ENCODE peak calls at places on chromosome 19, in four cellular contexts. One of them, this sample, is unnamed.

GRCh38 chr19:9406798-9407352 is 28.5 kb downstream of the ZNF266 start:
- DNase-seq in EL: peak; percentile 90
- DNase-seq in memory B cell: peak; percentile 14
- DNase-seq in naive thymus-derived CD8-positive, alpha-beta T cell: peak; percentile 31
- DNase-seq in this sample: peak; percentile 93

GRCh38 chr19:38265213-38265861 is 964 bp downstream of the SPINT2 start:
- DNase-seq in memory B cell: no peak
- DNase-seq in naive thymus-derived CD8-positive, alpha-beta T cell: peak; percentile 43
- DNase-seq in EL: no peak
- DNase-seq in this sample: no peak

GRCh38 chr19:42132851-42133528 is 744 bp upstream of the POU2F2 start:
- DNase-seq in naive thymus-derived CD8-positive, alpha-beta T cell: peak; percentile 89
- DNase-seq in EL: peak; percentile 61
- DNase-seq in memory B cell: peak; percentile 98
- DNase-seq in this sample: peak; percentile 80

GRCh38 chr19:2804156-2805004 is 15.3 kb upstream of the ZNF554 start:
- DNase-seq in EL: no peak
- DNase-seq in memory B cell: no peak
- DNase-seq in naive thymus-derived CD8-positive, alpha-beta T cell: no peak
- DNase-seq in this sample: no peak

GRCh38 chr19:55437410-55437809 is 5.7 kb downstream of the SHISA7 start:
- DNase-seq in naive thymus-derived CD8-positive, alpha-beta T cell: no peak
- DNase-seq in memory B cell: no peak
- DNase-seq in EL: peak; percentile 59
- DNase-seq in this sample: peak; percentile 75

GRCh38 chr19:51094696-51095279 is 12.1 kb upstream of the KLK14 start:
- DNase-seq in memory B cell: peak; percentile 30
- DNase-seq in naive thymus-derived CD8-positive, alpha-beta T cell: no peak
- DNase-seq in EL: peak; percentile 9
- DNase-seq in this sample: peak; percentile 51

GRCh38 chr19:41409288-41409687 is 11.7 kb downstream of the BCKDHA start:
- DNase-seq in EL: peak; percentile 42
- DNase-seq in naive thymus-derived CD8-positive, alpha-beta T cell: no peak
- DNase-seq in memory B cell: no peak
- DNase-seq in this sample: no peak

GRCh38 chr19:58553799-58554493 is 959 bp downstream of the CHMP2A start:
- DNase-seq in naive thymus-derived CD8-positive, alpha-beta T cell: no peak
- DNase-seq in memory B cell: peak; percentile 10
- DNase-seq in EL: no peak
- DNase-seq in this sample: no peak

GRCh38 chr19:3452456-3453068 is 27.8 kb downstream of the SMIM24 start:
- DNase-seq in naive thymus-derived CD8-positive, alpha-beta T cell: no peak
- DNase-seq in memory B cell: no peak
- DNase-seq in EL: no peak
- DNase-seq in this sample: no peak

GRCh38 chr19:48419158-48419920 is 25.9 kb downstream of the GRIN2D start:
- DNase-seq in memory B cell: peak; percentile 64
- DNase-seq in EL: peak; percentile 38
- DNase-seq in naive thymus-derived CD8-positive, alpha-beta T cell: peak; percentile 65
- DNase-seq in this sample: peak; percentile 45

GRCh38 chr19:45202637-45203036 is 24.1 kb downstream of the BLOC1S3 start:
- DNase-seq in naive thymus-derived CD8-positive, alpha-beta T cell: no peak
- DNase-seq in memory B cell: no peak
- DNase-seq in EL: no peak
- DNase-seq in this sample: no peak

GRCh38 chr19:51127032-51127431 is 2.3 kb downstream of the SIGLEC9 start:
- DNase-seq in naive thymus-derived CD8-positive, alpha-beta T cell: no peak
- DNase-seq in EL: no peak
- DNase-seq in memory B cell: no peak
- DNase-seq in this sample: no peak

GRCh38 chr19:6023085-6023682 is 45.2 kb upstream of the RANBP3 start:
- DNase-seq in EL: peak; percentile 68
- DNase-seq in memory B cell: no peak
- DNase-seq in naive thymus-derived CD8-positive, alpha-beta T cell: no peak
- DNase-seq in this sample: peak; percentile 45

GRCh38 chr19:34502582-34503545 is 21.3 kb downstream of the WTIP start:
- DNase-seq in naive thymus-derived CD8-positive, alpha-beta T cell: no peak
- DNase-seq in EL: no peak
- DNase-seq in memory B cell: no peak
- DNase-seq in this sample: peak; percentile 7

GRCh38 chr19:40312533-40312932 is 27.4 kb upstream of the AKT2 start:
- DNase-seq in EL: no peak
- DNase-seq in naive thymus-derived CD8-positive, alpha-beta T cell: no peak
- DNase-seq in memory B cell: no peak
- DNase-seq in this sample: no peak

GRCh38 chr19:33395561-33396550 is 22.3 kb downstream of the CEBPG start:
- DNase-seq in EL: peak; percentile 67
- DNase-seq in memory B cell: no peak
- DNase-seq in naive thymus-derived CD8-positive, alpha-beta T cell: no peak
- DNase-seq in this sample: no peak

GRCh38 chr19:15025237-15025636 is 24.0 kb upstream of the CASP14 start:
- DNase-seq in memory B cell: no peak
- DNase-seq in EL: no peak
- DNase-seq in naive thymus-derived CD8-positive, alpha-beta T cell: no peak
- DNase-seq in this sample: no peak

GRCh38 chr19:14411161-14411560 is 8.0 kb downstream of the DDX39A start:
- DNase-seq in naive thymus-derived CD8-positive, alpha-beta T cell: no peak
- DNase-seq in memory B cell: no peak
- DNase-seq in EL: no peak
- DNase-seq in this sample: no peak

GRCh38 chr19:19606021-19606420 is 12.5 kb downstream of the PBX4 start:
- DNase-seq in memory B cell: no peak
- DNase-seq in naive thymus-derived CD8-positive, alpha-beta T cell: peak; percentile 44
- DNase-seq in EL: no peak
- DNase-seq in this sample: no peak

GRCh38 chr19:39314016-39314728 is 6.5 kb downstream of the LRFN1 start:
- DNase-seq in naive thymus-derived CD8-positive, alpha-beta T cell: no peak
- DNase-seq in memory B cell: no peak
- DNase-seq in EL: no peak
- DNase-seq in this sample: no peak

GRCh38 chr19:44640518-44640917 is 3.2 kb upstream of the PVR start:
- DNase-seq in naive thymus-derived CD8-positive, alpha-beta T cell: no peak
- DNase-seq in EL: peak; percentile 59
- DNase-seq in memory B cell: no peak
- DNase-seq in this sample: peak; percentile 45

GRCh38 chr19:58055483-58055874 is 3.6 kb upstream of the ZNF135 start:
- DNase-seq in memory B cell: no peak
- DNase-seq in EL: no peak
- DNase-seq in naive thymus-derived CD8-positive, alpha-beta T cell: no peak
- DNase-seq in this sample: no peak

GRCh38 chr19:47186337-47187022 is 44.5 kb downstream of the BBC3 start:
- DNase-seq in EL: no peak
- DNase-seq in naive thymus-derived CD8-positive, alpha-beta T cell: peak; percentile 83
- DNase-seq in memory B cell: peak; percentile 29
- DNase-seq in this sample: no peak

GRCh38 chr19:42131149-42132029 is 857 bp downstream of the POU2F2 start:
- DNase-seq in EL: no peak
- DNase-seq in memory B cell: no peak
- DNase-seq in naive thymus-derived CD8-positive, alpha-beta T cell: no peak
- DNase-seq in this sample: no peak

GRCh38 chr19:4018140-4018613 is 10.6 kb downstream of the PIAS4 start:
- DNase-seq in memory B cell: no peak
- DNase-seq in naive thymus-derived CD8-positive, alpha-beta T cell: no peak
- DNase-seq in EL: no peak
- DNase-seq in this sample: no peak

GRCh38 chr19:13914777-13915176 is 8.8 kb downstream of the CC2D1A start:
- DNase-seq in naive thymus-derived CD8-positive, alpha-beta T cell: no peak
- DNase-seq in EL: no peak
- DNase-seq in memory B cell: no peak
- DNase-seq in this sample: no peak

GRCh38 chr19:14575428-14575980 is 3.6 kb upstream of the NDUFB7 start:
- DNase-seq in naive thymus-derived CD8-positive, alpha-beta T cell: no peak
- DNase-seq in memory B cell: no peak
- DNase-seq in EL: no peak
- DNase-seq in this sample: no peak

This sample was measured in adipocyte.